ENCODE peak calls at places on chromosomes 6 and 20, in five cellular contexts. W is H9, Z is mesenchymal stem cell, C is H1, B is trophoblast cell. D is an unnamed sample.

GRCh38 chr6:2958802-2959201 is 12.6 kb downstream of the SERPINB6 start:
- DNase-seq in C (no peak), W (no peak), Z (no peak), B (no peak), D (no peak)

GRCh38 chr6:150767585-150768164 is 97.8 kb upstream of the MTHFD1L start:
- DNase-seq in Z (no peak), W (no peak), C (no peak), B (no peak), D (peak; percentile 40)

GRCh38 chr6:16338577-16339262 is 100.3 kb downstream of the GMPR start:
- DNase-seq in B (peak; percentile 98), Z (peak; percentile 99), C (no peak), W (no peak), D (no peak)

GRCh38 chr20:25283221-25283951 is 35.5 kb downstream of the PYGB start:
- DNase-seq in C (peak; percentile 39), B (no peak), W (no peak), Z (no peak), D (no peak)

GRCh38 chr6:135299256-135299655 is 118.1 kb downstream of the MYB start:
- DNase-seq in Z (no peak), C (no peak), B (no peak), W (no peak), D (no peak)

GRCh38 chr20:43655937-43656336 is 11.0 kb upstream of the MYBL2 start:
- DNase-seq in Z (no peak), C (no peak), W (no peak), B (no peak), D (no peak)

GRCh38 chr6:128491041-128491642 is 29.3 kb downstream of the PTPRK start:
- DNase-seq in C (no peak), B (no peak), W (no peak), Z (no peak), D (peak; percentile 55)

GRCh38 chr6:4736371-4736873 is 39.8 kb upstream of the CDYL start:
- DNase-seq in C (no peak), Z (no peak), W (no peak), B (peak; percentile 32), D (no peak)

GRCh38 chr6:136405410-136406029 is 115.9 kb upstream of the BCLAF1 start:
- DNase-seq in Z (no peak), C (no peak), W (no peak), B (no peak), D (no peak)

GRCh38 chr20:51803157-51803854 is 985 bp upstream of the SALL4 start:
- DNase-seq in Z (no peak), B (peak; percentile 69), W (no peak), C (no peak), D (no peak)

DNA sequence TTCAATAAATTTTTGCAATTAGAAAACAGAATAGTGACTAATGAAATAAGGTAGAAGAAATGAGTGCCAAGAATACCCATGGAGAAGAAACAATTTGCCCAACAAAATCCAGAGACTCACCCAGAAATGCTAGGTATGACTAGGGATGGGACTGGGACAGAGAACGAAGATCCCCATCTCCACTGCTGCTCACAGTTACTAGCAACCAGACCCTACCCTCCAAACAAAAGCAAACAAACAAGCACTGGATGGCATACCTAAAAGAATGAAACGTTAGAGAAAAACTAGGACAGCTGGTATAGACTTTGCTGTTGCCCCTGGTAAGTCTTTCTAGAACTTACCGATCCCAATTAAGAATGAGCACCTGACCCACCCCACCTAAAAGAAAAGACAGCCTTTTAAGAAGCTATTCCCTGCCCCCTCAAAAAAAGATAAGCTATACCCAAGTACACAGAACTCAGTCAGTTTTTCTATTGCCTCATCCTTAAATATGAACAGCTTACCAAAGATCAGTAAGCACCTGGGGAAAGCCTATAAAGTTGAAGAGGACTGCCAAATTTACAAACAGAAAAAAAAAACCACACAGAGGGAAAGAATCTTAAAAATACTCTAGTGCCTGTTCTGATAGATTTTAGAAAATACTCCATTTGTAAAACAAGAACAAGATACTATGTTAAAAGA is 31.7 kb downstream of the REPS1 start:
- DNase-seq in C (no peak), W (no peak), B (no peak), Z (no peak), D (no peak)
- H3K27ac ChIP-seq in C (no peak overlapping the region), W (no peak overlapping the region), B (no peak overlapping the region), Z (no peak overlapping the region), D (no peak overlapping the region)

GRCh38 chr20:59020938-59021551 is 1.8 kb downstream of the TUBB1 start:
- DNase-seq in B (peak; percentile 35), Z (no peak), W (no peak), C (no peak), D (no peak)

GRCh38 chr20:59024111-59024530 is 4.9 kb downstream of the TUBB1 start:
- DNase-seq in Z (no peak), W (no peak), C (no peak), B (no peak), D (no peak)

GRCh38 chr20:59023616-59024015 is 4.4 kb downstream of the TUBB1 start:
- DNase-seq in W (no peak), B (no peak), C (no peak), Z (no peak), D (no peak)

GRCh38 chr20:59025086-59025485 is 5.9 kb downstream of the TUBB1 start:
- DNase-seq in Z (no peak), B (no peak), C (no peak), W (no peak), D (no peak)

GRCh38 chr20:59022754-59023153 is 3.5 kb downstream of the TUBB1 start:
- DNase-seq in C (no peak), W (no peak), Z (no peak), B (no peak), D (no peak)
- H2BK12ac ChIP-seq in C (no peak overlapping the region), W (no peak overlapping the region), Z (no peak overlapping the region), B (no peak overlapping the region), D (no peak overlapping the region)

GRCh38 chr6:147126618-147127022 is 77.6 kb upstream of the STXBP5 start:
- DNase-seq in B (peak; percentile 84), Z (peak; percentile 22), C (no peak), W (no peak), D (no peak)
- H3K27ac ChIP-seq in B (no peak overlapping the region), Z (no peak overlapping the region), C (no peak overlapping the region), W (no peak overlapping the region), D (no peak overlapping the region)

GRCh38 chr20:8536219-8536618 is 404.2 kb downstream of the PLCB1 start:
- DNase-seq in W (no peak), B (no peak), Z (no peak), C (no peak), D (no peak)
- H2BK12ac ChIP-seq in W (no peak overlapping the region), B (no peak overlapping the region), Z (no peak overlapping the region), C (no peak overlapping the region), D (no peak overlapping the region)

DNA sequence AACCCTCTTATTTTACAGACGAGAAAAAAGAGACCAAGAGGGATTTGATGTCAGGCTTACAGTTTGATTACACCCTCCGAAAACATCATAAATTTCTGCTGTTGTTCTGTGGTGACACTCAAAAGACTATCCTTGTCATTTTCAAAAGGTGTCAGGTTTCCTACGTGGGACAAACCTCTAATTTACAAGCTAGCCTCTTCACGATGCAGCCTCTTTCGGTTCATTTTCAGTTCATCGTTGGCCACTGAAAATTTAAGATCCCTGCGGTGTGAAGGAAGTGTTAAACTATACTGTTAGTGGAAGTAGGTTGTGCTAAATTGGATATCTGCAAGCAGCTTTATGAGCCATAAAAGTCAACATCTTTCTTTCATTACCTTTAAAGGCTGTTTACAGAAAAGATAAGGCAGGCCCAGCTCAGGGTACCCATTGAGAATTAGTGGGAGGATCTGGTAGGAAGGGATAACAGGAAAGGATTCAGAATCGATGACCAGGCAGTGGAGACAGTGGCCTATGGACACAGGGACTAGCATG is 329.2 kb upstream of the SOX4 start:
- DNase-seq in C (no peak), W (no peak), Z (no peak), B (no peak), D (no peak)
- H3K27ac ChIP-seq in C (no peak overlapping the region), W (no peak overlapping the region), Z (no peak overlapping the region), B (no peak overlapping the region), D (no peak overlapping the region)

GRCh38 chr6:20572288-20572687 is 38.0 kb downstream of the CDKAL1 start:
- DNase-seq in C (no peak), Z (no peak), W (no peak), B (no peak), D (no peak)
- H2BK12ac ChIP-seq in C (no peak overlapping the region), Z (no peak overlapping the region), W (no peak overlapping the region), B (no peak overlapping the region), D (no peak overlapping the region)

DNA sequence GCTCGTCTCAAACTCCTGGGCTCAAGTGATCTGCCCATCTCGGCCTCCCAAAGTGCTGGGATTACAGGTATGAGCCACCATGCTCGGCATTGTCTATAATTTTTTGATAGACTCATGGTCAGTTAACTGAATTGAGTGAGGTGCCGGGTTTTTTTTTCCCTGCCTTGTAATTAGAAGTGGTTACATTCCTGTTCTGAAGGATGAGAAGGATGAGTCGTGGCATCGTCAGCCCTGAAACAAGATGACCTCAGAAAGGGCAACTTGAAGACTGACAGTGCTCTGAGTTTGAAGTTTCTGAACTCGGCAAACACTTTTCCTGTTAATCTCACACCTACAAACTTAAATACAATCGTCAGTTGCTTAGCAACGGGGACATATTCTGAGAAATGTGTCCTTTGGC is 158.7 kb upstream of the PDE10A start:
- DNase-seq in Z (no peak), W (no peak), B (no peak), C (no peak), D (no peak)
- H3K27ac ChIP-seq in Z (no peak overlapping the region), W (no peak overlapping the region), B (no peak overlapping the region), C (no peak overlapping the region), D (no peak overlapping the region)